ENCODE peak calls at places on chromosomes 12 and 14, in five cellular contexts. I is CD8-positive, alpha-beta memory T cell; K is WERI-Rb-1; T is K562; E is upper lobe of right lung. C is an unnamed sample.

GRCh38 chr12:70154960-70155589 is 88.2 kb upstream of the CNOT2 start:
- DNase-seq in I (no peak), K (no peak), T (no peak), E (no peak), C (no peak)

GRCh38 chr12:10753066-10753465 is 29.9 kb upstream of the YBX3 start:
- DNase-seq in I (no peak), K (no peak), T (no peak), E (no peak), C (no peak)

GRCh38 chr14:67572608-67573007 is 27.5 kb downstream of the PIGH start:
- DNase-seq in I (no peak), K (no peak), T (no peak), E (peak; percentile 42), C (peak; percentile 16)

GRCh38 chr12:49873361-49873934 is 30.3 kb downstream of the FAIM2 start:
- DNase-seq in I (no peak), K (no peak), T (no peak), E (peak; percentile 49), C (no peak)

GRCh38 chr14:23525611-23526010 is 26.0 kb downstream of the ZFHX2 start:
- DNase-seq in I (no peak), K (peak; percentile 59), T (no peak), E (no peak), C (no peak)

GRCh38 chr14:98606816-98607215 is 665.2 kb downstream of the BCL11B start:
- DNase-seq in I (no peak), K (no peak), T (no peak), E (no peak), C (no peak)

GRCh38 chr12:50283924-50284236 is 560 bp upstream of the LIMA1 start:
- DNase-seq in I (no peak), K (no peak), T (peak; percentile 15), E (no peak), C (no peak)

GRCh38 chr12:71556881-71557280 is 106.8 kb downstream of the ZFC3H1 start:
- DNase-seq in I (no peak), K (no peak), T (no peak), E (no peak), C (no peak)

GRCh38 chr14:94689218-94689984 is 77.2 kb downstream of the SERPINA3 start:
- DNase-seq in I (peak; percentile 54), K (peak; percentile 74), T (peak; percentile 64), E (peak; percentile 76), C (peak; percentile 78)

GRCh38 chr14:38143170-38143569 is 64.5 kb upstream of the SSTR1 start:
- DNase-seq in I (no peak), K (no peak), T (no peak), E (no peak), C (no peak)

GRCh38 chr12:116336542-116337065 is 59.1 kb upstream of the MED13L start:
- DNase-seq in I (no peak), K (no peak), T (peak; percentile 80), E (no peak), C (no peak)

GRCh38 chr12:89166525-89166934 is 185.8 kb downstream of the DUSP6 start:
- DNase-seq in I (no peak), K (no peak), T (no peak), E (no peak), C (no peak)

GRCh38 chr12:109738878-109739665 is 25.4 kb downstream of the FAM222A start:
- DNase-seq in I (peak; percentile 21), K (peak; percentile 4), T (no peak), E (peak; percentile 36), C (peak; percentile 34)

GRCh38 chr12:50211392-50212070 is 44.4 kb upstream of the CERS5 start:
- DNase-seq in I (no peak), K (no peak), T (no peak), E (no peak), C (no peak)

DNA sequence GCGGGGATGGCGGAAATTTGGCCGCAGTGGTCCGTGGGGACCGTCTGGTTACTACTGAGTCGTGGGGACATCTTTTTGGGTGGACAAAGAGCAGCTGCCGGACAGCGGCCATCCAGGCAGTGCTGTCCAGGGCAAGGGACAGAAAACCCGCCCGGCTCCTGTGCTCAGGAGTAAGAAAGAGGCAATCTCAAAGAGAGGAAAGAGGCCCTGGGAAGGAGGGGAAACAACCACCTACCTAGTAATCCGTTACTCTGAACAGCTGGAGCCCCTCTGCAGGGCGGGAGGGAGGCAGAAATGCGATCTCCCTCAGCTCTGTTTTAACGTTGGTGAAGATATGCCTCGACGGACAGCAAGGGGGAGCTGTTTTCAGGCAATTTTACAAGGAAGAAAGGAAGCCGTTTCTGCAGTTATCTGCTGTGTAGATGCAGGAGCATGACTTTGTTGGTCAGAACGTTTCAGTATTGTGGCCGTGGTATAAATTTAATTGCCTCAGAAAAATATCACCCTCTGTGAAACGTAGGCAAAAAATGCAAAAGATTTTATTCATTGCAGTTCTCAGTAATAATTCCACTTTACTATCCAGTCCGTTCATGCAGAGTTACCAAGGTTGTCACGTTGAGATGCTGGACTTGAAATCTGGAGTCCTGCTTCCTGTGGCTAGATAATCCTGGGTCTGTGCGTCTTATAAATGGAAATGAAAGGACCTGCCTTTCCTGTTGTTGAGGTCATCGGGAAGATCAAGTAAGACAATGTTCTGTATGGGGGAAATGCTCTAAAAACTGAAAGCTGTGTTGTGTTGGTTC is 1.1 kb upstream of the AVPR1A start:
- DNase-seq in I (no peak), K (peak; percentile 74), T (peak; percentile 32), E (no peak), C (peak; percentile 46)
- H3K4me3 ChIP-seq in I (no peak overlapping the region), K (peak overlapping the region; percentile 50), T (no peak overlapping the region), E (peak overlapping the region; percentile 23), C (no peak overlapping the region)

GRCh38 chr12:51322452-51322851 is 1.5 kb downstream of the BIN2 start:
- DNase-seq in I (no peak), K (no peak), T (no peak), E (no peak), C (no peak)

GRCh38 chr12:51321882-51322281 is 2.1 kb downstream of the BIN2 start:
- DNase-seq in I (no peak), K (no peak), T (no peak), E (no peak), C (no peak)

GRCh38 chr12:51324953-51325352 is 979 bp upstream of the BIN2 start:
- DNase-seq in I (no peak), K (no peak), T (no peak), E (no peak), C (no peak)

GRCh38 chr12:51323966-51324895 is at the start of gene BIN2:
- DNase-seq in I (peak; percentile 85), K (no peak), T (no peak), E (peak; percentile 87), C (peak; percentile 94)

GRCh38 chr12:51323317-51323960 is 535 bp downstream of the BIN2 start:
- DNase-seq in I (peak; percentile 79), K (no peak), T (no peak), E (no peak), C (peak; percentile 74)
- H3K9me3 ChIP-seq in I (no peaks in the 10 kb centered on the region), K (no peaks in the 10 kb centered on the region), T (no peaks in the 10 kb centered on the region), E (no peaks in the 10 kb centered on the region), C (no peaks in the 10 kb centered on the region)

DNA sequence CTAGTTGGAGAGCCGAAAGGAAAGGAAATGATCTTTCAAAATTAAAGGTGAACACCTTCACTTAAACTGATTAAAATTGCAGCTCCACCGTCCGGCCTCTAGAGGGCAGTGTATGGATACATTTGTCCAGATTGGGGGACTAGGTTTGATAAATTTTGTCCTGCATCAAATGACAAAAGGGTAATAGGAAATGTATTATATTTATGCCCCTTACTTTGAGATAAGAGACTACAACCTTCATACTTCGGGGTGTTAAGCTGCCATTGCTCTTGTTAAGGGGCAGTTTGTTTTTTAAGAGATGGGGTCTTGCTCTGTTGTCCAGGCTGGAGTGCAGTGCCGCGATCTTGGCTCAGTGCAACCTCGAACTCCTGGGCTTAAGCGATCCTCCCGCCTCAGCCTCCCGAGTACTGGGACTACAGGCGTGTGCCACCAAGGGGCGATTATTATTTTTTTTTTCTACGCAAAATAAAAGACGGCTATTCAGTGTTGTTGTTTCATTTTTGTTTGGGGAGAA is 818 bp upstream of the SUOX start:
- DNase-seq in I (peak; percentile 74), K (peak; percentile 57), T (peak; percentile 60), E (no peak), C (peak; percentile 82)
- H3K4me3 ChIP-seq in I (no peak overlapping the region), K (peak overlapping the region; percentile 70), T (peak overlapping the region; percentile 60), E (peak overlapping the region; percentile 82), C (peak overlapping the region; percentile 75)

GRCh38 chr12:31843399-31844095 is 114.7 kb upstream of the AMN1 start:
- DNase-seq in I (no peak), K (no peak), T (peak; percentile 57), E (no peak), C (no peak)
- H3K9me3 ChIP-seq in I (no peaks in the 10 kb centered on the region), K (peaks cover 12% of the 10 kb centered on the region), T (peaks cover 12% of the 10 kb centered on the region), E (peaks cover 6% of the 10 kb centered on the region), C (no peaks in the 10 kb centered on the region)

DNA sequence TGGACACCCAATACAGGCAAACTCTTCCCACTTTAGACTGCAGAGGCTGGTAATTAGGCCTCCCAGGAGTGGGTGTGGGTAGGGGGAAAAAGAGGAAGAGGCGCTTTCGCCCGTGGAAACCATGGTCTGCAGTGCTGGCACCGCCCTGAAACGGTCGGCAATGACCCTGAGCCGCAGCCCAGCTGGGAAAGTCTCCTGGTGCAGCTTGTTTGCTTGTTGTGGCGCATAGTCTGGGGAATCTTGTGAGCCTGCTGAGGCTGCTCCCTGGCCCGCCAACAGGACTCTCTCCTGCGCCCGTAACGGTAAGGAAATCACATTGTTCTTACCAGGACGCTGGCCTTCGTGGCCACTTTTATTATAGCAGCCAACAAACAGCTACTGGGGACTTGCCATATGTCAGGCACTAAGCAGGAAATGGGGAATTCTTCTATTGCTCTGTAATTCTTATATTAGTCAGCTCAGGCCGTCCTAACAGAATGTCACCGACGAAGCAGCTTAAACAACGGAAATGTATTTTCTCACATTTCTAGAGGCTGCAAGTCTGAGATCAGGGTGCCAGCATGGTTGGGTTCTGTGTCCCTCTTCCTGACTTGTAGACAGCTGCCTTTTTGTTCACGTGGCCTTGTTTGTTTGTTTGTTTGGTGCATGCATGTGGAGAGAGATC is 52.5 kb upstream of the RIN3 start:
- DNase-seq in I (no peak), K (no peak), T (no peak), E (no peak), C (peak; percentile 43)
- H3K4me3 ChIP-seq in I (no peak overlapping the region), K (no peak overlapping the region), T (no peak overlapping the region), E (no peak overlapping the region), C (no peak overlapping the region)

DNA sequence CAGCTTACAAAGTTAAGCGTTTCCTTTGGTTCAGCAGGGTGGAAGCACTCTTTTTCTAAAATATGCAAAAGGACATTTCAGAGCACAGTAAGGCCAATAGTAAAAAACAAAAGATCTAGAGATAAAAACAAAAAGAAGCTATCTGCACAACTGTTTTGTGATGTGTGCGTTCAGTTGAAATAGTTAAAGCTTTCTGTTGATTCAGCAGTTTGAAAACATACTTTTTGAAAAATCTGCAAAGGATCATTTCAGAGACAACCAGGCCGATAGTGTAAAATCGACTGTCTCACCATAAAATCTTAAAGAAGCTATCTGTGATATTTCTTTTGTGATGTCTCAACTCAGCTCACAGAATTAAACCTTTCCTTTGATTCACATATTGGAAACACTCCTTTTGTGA is 300.0 kb upstream of the ALG10B start:
- DNase-seq in I (no peak), K (no peak), T (no peak), E (no peak), C (no peak)
- H3K9me3 ChIP-seq in I (no peaks in the 10 kb centered on the region), K (no peaks in the 10 kb centered on the region), T (no peaks in the 10 kb centered on the region), E (peaks cover 12% of the 10 kb centered on the region), C (peaks cover 32% of the 10 kb centered on the region)

GRCh38 chr12:100593490-100593889 is 20.0 kb downstream of the GAS2L3 start:
- DNase-seq in I (no peak), K (no peak), T (no peak), E (no peak), C (no peak)

GRCh38 chr12:100591979-100592378 is 18.5 kb downstream of the GAS2L3 start:
- DNase-seq in I (no peak), K (no peak), T (no peak), E (no peak), C (no peak)
- H3K4me3 ChIP-seq in I (no peak overlapping the region), K (no peak overlapping the region), T (no peak overlapping the region), E (no peak overlapping the region), C (no peak overlapping the region)

GRCh38 chr12:64794305-64794704 is 30.1 kb upstream of the TBC1D30 start:
- DNase-seq in I (no peak), K (no peak), T (no peak), E (no peak), C (no peak)
- H3K9me3 ChIP-seq in I (no peaks in the 10 kb centered on the region), K (no peaks in the 10 kb centered on the region), T (no peaks in the 10 kb centered on the region), E (no peaks in the 10 kb centered on the region), C (no peaks in the 10 kb centered on the region)